ENCODE peak calls at places on chromosome 21, in eight cellular contexts. U, M, A, X, G, H, J and S are unnamed samples.

GRCh38 chr21:22536511-22536910 is 1538.3 kb downstream of the NCAM2 start:
- DNase-seq in U (no peak), M (peak; percentile 9), A (no peak), X (no peak), G (no peak), H (no peak), J (no peak), S (no peak)

GRCh38 chr21:20169812-20170576 is 828.2 kb upstream of the NCAM2 start:
- DNase-seq in U (no peak), M (no peak), A (no peak), X (no peak), G (no peak), H (no peak), J (no peak), S (no peak)

GRCh38 chr21:29423521-29423920 is 124.8 kb downstream of the BACH1 start:
- DNase-seq in U (no peak), M (no peak), A (no peak), X (no peak), G (no peak), H (no peak), J (no peak), S (no peak)

GRCh38 chr21:39579734-39580332 is 32.9 kb upstream of the B3GALT5 start:
- DNase-seq in U (no peak), M (no peak), A (no peak), X (no peak), G (no peak), H (no peak), J (no peak), S (no peak)

GRCh38 chr21:39525129-39525528 is 73.4 kb downstream of the SH3BGR start:
- DNase-seq in U (no peak), M (no peak), A (peak; percentile 77), X (no peak), G (no peak), H (no peak), J (no peak), S (no peak)

GRCh38 chr21:31728191-31728590 is 3.7 kb downstream of the SCAF4 start:
- DNase-seq in U (no peak), M (no peak), A (no peak), X (no peak), G (no peak), H (no peak), J (no peak), S (no peak)

GRCh38 chr21:34550400-34550799 is 38.4 kb upstream of the KCNE1 start:
- DNase-seq in U (no peak), M (no peak), A (no peak), X (no peak), G (no peak), H (no peak), J (no peak), S (no peak)

GRCh38 chr21:35206141-35207125 is 157.3 kb upstream of the RUNX1 start:
- DNase-seq in U (peak; percentile 66), M (peak; percentile 62), A (no peak), X (no peak), G (no peak), H (no peak), J (peak; percentile 32), S (no peak)

GRCh38 chr21:15730484-15731242 is 881 bp downstream of the USP25 start:
- DNase-seq in U (peak; percentile 28), M (peak; percentile 12), A (no peak), X (no peak), G (no peak), H (no peak), J (no peak), S (peak; percentile 73)

GRCh38 chr21:35053356-35054096 is 4.4 kb upstream of the RUNX1 start:
- DNase-seq in U (no peak), M (peak; percentile 10), A (no peak), X (no peak), G (no peak), H (no peak), J (no peak), S (no peak)

GRCh38 chr21:39004776-39005605 is 178.3 kb downstream of the PSMG1 start:
- DNase-seq in U (peak; percentile 31), M (peak; percentile 48), A (no peak), X (no peak), G (peak; percentile 84), H (no peak), J (peak; percentile 26), S (peak; percentile 70)

GRCh38 chr21:38487906-38488639 is 10.2 kb downstream of the ERG start:
- DNase-seq in U (no peak), M (no peak), A (no peak), X (no peak), G (no peak), H (no peak), J (no peak), S (no peak)

GRCh38 chr21:29416268-29416667 is 117.5 kb downstream of the BACH1 start:
- DNase-seq in U (no peak), M (no peak), A (no peak), X (no peak), G (no peak), H (no peak), J (no peak), S (no peak)

GRCh38 chr21:38619865-38620513 is 121.7 kb upstream of the ERG start:
- DNase-seq in U (no peak), M (no peak), A (no peak), X (peak; percentile 48), G (no peak), H (no peak), J (no peak), S (no peak)

GRCh38 chr21:15379776-15380175 is 315.0 kb upstream of the NRIP1 start:
- DNase-seq in U (no peak), M (no peak), A (no peak), X (no peak), G (no peak), H (no peak), J (no peak), S (no peak)

GRCh38 chr21:27571706-27572105 is 604.8 kb upstream of the ADAMTS5 start:
- DNase-seq in U (no peak), M (no peak), A (no peak), X (no peak), G (no peak), H (no peak), J (peak; percentile 81), S (no peak)

GRCh38 chr21:32367158-32367557 is 25.7 kb downstream of the URB1 start:
- DNase-seq in U (no peak), M (no peak), A (no peak), X (no peak), G (no peak), H (no peak), J (no peak), S (no peak)

GRCh38 chr21:31524140-31524539 is 135.4 kb upstream of the SOD1 start:
- DNase-seq in U (no peak), M (no peak), A (no peak), X (no peak), G (no peak), H (no peak), J (no peak), S (no peak)

DNA sequence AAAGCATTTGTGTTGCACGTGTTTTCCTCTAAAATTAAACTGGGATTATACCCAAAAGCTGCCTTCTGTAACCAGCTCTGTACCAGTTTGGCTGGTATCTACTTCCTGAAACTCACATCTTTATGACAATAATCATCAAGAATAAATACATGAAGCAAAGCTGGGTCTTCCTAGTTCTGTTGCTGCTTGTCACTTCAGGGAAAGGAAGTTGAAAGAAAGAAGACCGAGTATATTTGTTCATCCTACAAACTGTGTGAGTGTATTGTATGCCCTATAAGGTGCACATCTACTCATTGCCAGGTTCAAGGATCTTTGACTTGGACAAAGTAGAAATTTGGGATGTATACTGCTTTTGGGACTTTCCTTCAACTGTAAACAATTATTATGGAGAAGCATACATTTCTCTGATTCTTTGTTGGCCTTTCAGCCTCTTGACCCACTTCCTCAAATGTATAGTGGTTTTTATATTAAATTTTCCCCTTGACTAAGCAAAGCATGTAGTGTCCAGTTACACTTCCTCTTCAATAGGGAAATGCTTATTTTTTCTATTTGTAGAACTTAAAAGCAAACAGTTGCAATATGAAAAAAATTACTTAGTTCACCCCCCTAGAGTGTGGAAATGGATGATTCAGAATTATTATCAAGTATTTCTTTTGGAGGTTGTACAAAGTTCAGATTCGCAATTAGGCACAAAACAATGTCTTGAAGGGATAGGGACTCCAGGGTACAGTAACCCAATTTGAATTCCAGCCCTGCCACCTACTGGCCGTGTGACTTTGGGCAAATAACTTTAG is 28.9 kb upstream of the IFNGR2 start:
- DNase-seq in U (peak; percentile 87), M (peak; percentile 27), A (no peak), X (no peak), G (no peak), H (peak; percentile 33), J (peak; percentile 58), S (no peak)
- H3K4me1 ChIP-seq in U (peaks cover 73% of the 10 kb centered on the region), M (no peaks in the 10 kb centered on the region), A (peaks cover 5% of the 10 kb centered on the region), X (peaks cover 12% of the 10 kb centered on the region), G (no peaks in the 10 kb centered on the region), H (peaks cover 15% of the 10 kb centered on the region), J (peaks cover 5% of the 10 kb centered on the region), S (peaks cover 4% of the 10 kb centered on the region)

GRCh38 chr21:36323032-36323431 is 3.0 kb downstream of the MORC3 start:
- DNase-seq in U (no peak), M (no peak), A (no peak), X (no peak), G (no peak), H (no peak), J (peak; percentile 20), S (no peak)
- H3K4me3 ChIP-seq in U (peak overlapping the region; percentile 86), M (no peak overlapping the region), A (no peak overlapping the region), X (no peak overlapping the region), G (no peak overlapping the region), H (no peak overlapping the region), J (no peak overlapping the region), S (no peak overlapping the region)

DNA sequence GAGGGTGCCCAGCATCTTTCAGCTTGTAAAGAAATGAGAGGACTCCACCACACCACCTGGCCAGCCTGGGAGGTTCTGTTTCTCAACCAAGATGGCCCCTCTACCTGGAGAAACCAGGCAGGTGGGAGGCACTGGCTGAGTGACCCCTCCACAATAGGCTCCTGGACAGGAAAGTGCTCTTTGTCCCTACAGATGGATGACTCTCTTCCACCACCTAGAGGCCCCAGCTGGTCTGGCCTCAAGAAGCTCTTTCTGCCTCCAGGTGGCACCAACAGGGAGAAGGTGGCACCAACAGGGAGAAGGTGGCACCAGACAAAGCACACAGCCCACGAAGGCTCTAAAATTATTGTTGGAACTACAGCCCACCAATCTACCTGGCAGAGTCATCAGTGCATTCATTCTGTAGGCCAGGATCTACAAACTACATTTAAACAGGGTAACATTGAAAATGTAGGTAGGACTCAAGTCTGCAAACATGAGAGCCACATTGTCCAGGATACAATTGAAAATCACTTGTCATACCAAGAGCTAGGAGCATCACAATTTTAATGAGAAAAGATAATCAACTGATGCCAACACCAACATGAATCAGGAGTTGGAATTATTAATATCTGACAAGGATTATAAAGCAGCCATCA is 14.4 kb downstream of the TMPRSS3 start:
- DNase-seq in U (peak; percentile 64), M (peak; percentile 71), A (no peak), X (no peak), G (no peak), H (peak; percentile 26), J (peak; percentile 46), S (peak; percentile 77)
- TF ChIP-seq CTCF in U (peak; percentile 89), M (peak; percentile 60), A (no peak), X (no peak), G (peak; percentile 11), H (peak; percentile 59), J (peak; percentile 68), S (peak; percentile 76)

DNA sequence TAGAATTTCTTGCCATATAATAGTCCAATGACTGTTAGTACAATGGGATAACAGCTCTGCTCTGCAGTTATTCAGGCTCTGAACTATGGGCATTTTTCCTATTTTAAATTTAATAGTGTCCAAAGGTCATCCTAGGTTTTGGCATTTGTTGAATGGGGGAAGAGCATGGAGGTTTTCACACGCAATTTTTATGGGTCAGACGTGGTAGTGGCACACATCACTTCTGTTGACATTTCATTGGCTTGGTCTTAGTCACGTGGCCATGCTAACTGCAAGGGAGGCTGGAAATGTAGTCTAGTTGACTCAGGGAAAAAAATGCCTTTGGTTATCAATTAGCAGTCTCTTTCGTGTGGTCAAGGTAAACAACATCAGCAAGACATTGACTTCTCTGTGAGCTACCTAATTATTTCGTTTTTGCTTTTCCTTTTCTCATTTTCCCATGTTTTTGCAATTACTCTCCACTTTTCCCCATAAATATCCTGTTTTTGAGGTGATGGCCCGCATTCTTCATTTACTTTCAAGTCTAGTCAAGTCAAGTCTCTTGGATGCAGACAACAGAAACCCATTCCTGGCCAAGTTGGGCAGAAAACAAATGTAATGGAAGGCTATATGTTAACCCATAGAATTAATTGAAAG is 82.8 kb downstream of the DYRK1A start:
- DNase-seq in U (no peak), M (no peak), A (no peak), X (no peak), G (no peak), H (no peak), J (no peak), S (no peak)
- H3K4me1 ChIP-seq in U (peaks cover 4% of the 10 kb centered on the region), M (peaks cover 8% of the 10 kb centered on the region), A (peaks cover 93% of the 10 kb centered on the region), X (peaks cover 72% of the 10 kb centered on the region), G (peaks cover 13% of the 10 kb centered on the region), H (peaks cover 66% of the 10 kb centered on the region), J (peaks cover 19% of the 10 kb centered on the region), S (peaks cover 17% of the 10 kb centered on the region)